ENCODE peak calls at places on chromosome 14, in eight cellular contexts. P is GM04504; A is GM10248; G is NCI-H1417; K is H9; B is NCI-H1105; R is CD4-positive, alpha-beta T cell; T is HS-5. F is an unnamed sample.

GRCh38 chr14:103499709-103500108 is 22.9 kb downstream of the CKB start:
- DNase-seq in P (no peak), A (no peak), G (no peak), K (no peak), B (no peak), R (no peak), T (no peak), F (no peak)

GRCh38 chr14:99682809-99683618 is 1.1 kb upstream of the CYP46A1 start:
- DNase-seq in P (peak), A (peak), G (peak), K (peak), B (peak), R (peak), T (peak), F (peak)

GRCh38 chr14:66380143-66380542 is 106.0 kb upstream of the CCDC196 start:
- DNase-seq in P (no peak), A (no peak), G (peak), K (no peak), B (no peak), R (no peak), T (no peak), F (no peak)

GRCh38 chr14:99460793-99461192 is 19.9 kb downstream of the SETD3 start:
- DNase-seq in P (no peak), A (no peak), G (no peak), K (peak), B (no peak), R (no peak), T (no peak), F (no peak)

GRCh38 chr14:32620724-32621123 is 291.6 kb downstream of the AKAP6 start:
- DNase-seq in P (peak), A (no peak), G (no peak), K (no peak), B (no peak), R (no peak), T (no peak), F (no peak)

GRCh38 chr14:90654831-90655276 is 161.4 kb downstream of the TTC7B start:
- DNase-seq in P (no peak), A (no peak), G (no peak), K (no peak), B (no peak), R (no peak), T (no peak), F (no peak)

GRCh38 chr14:98175436-98175835 is 1096.6 kb downstream of the BCL11B start:
- DNase-seq in P (no peak), A (no peak), G (no peak), K (no peak), B (no peak), R (no peak), T (no peak), F (no peak)

GRCh38 chr14:50083467-50084337 is 32.7 kb downstream of the VCPKMT start:
- DNase-seq in P (no peak), A (peak), G (no peak), K (no peak), B (no peak), R (no peak), T (no peak), F (peak)

GRCh38 chr14:105884808-105885281 is 358.5 kb downstream of the TMEM121 start:
- DNase-seq in P (no peak), A (peak), G (peak), K (no peak), B (no peak), R (no peak), T (no peak), F (no peak)

GRCh38 chr14:99352688-99353280 is 80.8 kb upstream of the BCL11B start:
- DNase-seq in P (no peak), A (no peak), G (no peak), K (no peak), B (no peak), R (no peak), T (no peak), F (no peak)

GRCh38 chr14:71206766-71207371 is 299.6 kb downstream of the PCNX1 start:
- DNase-seq in P (peak), A (no peak), G (peak), K (no peak), B (no peak), R (no peak), T (peak), F (no peak)

GRCh38 chr14:33307691-33308369 is 369.2 kb downstream of the NPAS3 start:
- DNase-seq in P (peak), A (no peak), G (peak), K (no peak), B (peak), R (no peak), T (peak), F (no peak)

GRCh38 chr14:51395361-51395849 is 155.4 kb downstream of the TMX1 start:
- DNase-seq in P (peak), A (no peak), G (no peak), K (peak), B (peak), R (no peak), T (peak), F (no peak)

GRCh38 chr14:33219957-33220356 is 281.3 kb downstream of the NPAS3 start:
- DNase-seq in P (no peak), A (no peak), G (no peak), K (no peak), B (no peak), R (no peak), T (no peak), F (no peak)

GRCh38 chr14:102941419-102942011 is 19.1 kb downstream of the AMN start:
- DNase-seq in P (no peak), A (no peak), G (no peak), K (no peak), B (no peak), R (no peak), T (no peak), F (no peak)

GRCh38 chr14:39374846-39375245 is 57.4 kb downstream of the FBXO33 start:
- DNase-seq in P (peak), A (no peak), G (no peak), K (no peak), B (no peak), R (no peak), T (peak), F (no peak)

GRCh38 chr14:34090451-34090850 is 139.6 kb upstream of the EGLN3 start:
- DNase-seq in P (no peak), A (no peak), G (no peak), K (no peak), B (no peak), R (no peak), T (no peak), F (no peak)

GRCh38 chr14:71645656-71646055 is 286.6 kb upstream of the RGS6 start:
- DNase-seq in P (peak), A (no peak), G (no peak), K (no peak), B (no peak), R (no peak), T (peak), F (no peak)

GRCh38 chr14:38391334-38391733 is 135.4 kb upstream of the CLEC14A start:
- DNase-seq in P (peak), A (no peak), G (no peak), K (no peak), B (no peak), R (no peak), T (no peak), F (no peak)

GRCh38 chr14:23398348-23398747 is 9.7 kb downstream of the MYH6 start:
- DNase-seq in P (no peak), A (no peak), G (peak), K (no peak), B (no peak), R (no peak), T (no peak), F (no peak)

GRCh38 chr14:57058319-57058718 is 210.4 kb downstream of the EXOC5 start:
- DNase-seq in P (no peak), A (no peak), G (no peak), K (no peak), B (peak), R (no peak), T (no peak), F (no peak)

GRCh38 chr14:55160989-55161388 is 30.4 kb downstream of the DLGAP5 start:
- DNase-seq in P (no peak), A (peak), G (peak), K (no peak), B (peak), R (no peak), T (no peak), F (no peak)

GRCh38 chr14:51430079-51430478 is 190.0 kb downstream of the TMX1 start:
- DNase-seq in P (no peak), A (no peak), G (no peak), K (no peak), B (no peak), R (no peak), T (no peak), F (no peak)

GRCh38 chr14:77324816-77325745 is 4.2 kb downstream of the GSTZ1 start:
- DNase-seq in P (no peak), A (no peak), G (no peak), K (no peak), B (no peak), R (no peak), T (no peak), F (no peak)

GRCh38 chr14:69615471-69616407 is 4.3 kb downstream of the SUSD6 start:
- DNase-seq in P (peak), A (peak), G (no peak), K (no peak), B (peak), R (no peak), T (peak), F (no peak)

GRCh38 chr14:100408350-100409015 is 85.3 kb downstream of the SLC25A47 start:
- DNase-seq in P (no peak), A (no peak), G (peak), K (no peak), B (no peak), R (no peak), T (peak), F (no peak)

GRCh38 chr14:93044116-93044515 is 71.6 kb downstream of the ITPK1 start:
- DNase-seq in P (no peak), A (no peak), G (no peak), K (no peak), B (no peak), R (no peak), T (no peak), F (no peak)